ENCODE peak calls at places on chromosomes 12 and 14, in six cellular contexts. One of them, this sample, is unnamed.

GRCh38 chr12:11069854-11070253 is 7.8 kb upstream of the TAS2R46 start:
- DNase-seq in hepatocyte: no peak
- DNase-seq in neural progenitor cell: no peak
- DNase-seq in GM23248: no peak
- DNase-seq in GM23338: no peak
- DNase-seq in MM.1S: no peak
- DNase-seq in this sample: no peak

GRCh38 chr12:30822385-30823139 is 67.8 kb upstream of the CAPRIN2 start:
- DNase-seq in hepatocyte: peak; percentile 75
- DNase-seq in neural progenitor cell: peak; percentile 72
- DNase-seq in GM23248: peak; percentile 79
- DNase-seq in GM23338: peak; percentile 72
- DNase-seq in MM.1S: peak; percentile 67
- DNase-seq in this sample: no peak

GRCh38 chr14:94143239-94143638 is 13.8 kb upstream of the IFI27L2 start:
- DNase-seq in hepatocyte: no peak
- DNase-seq in neural progenitor cell: peak; percentile 61
- DNase-seq in GM23248: no peak
- DNase-seq in GM23338: peak; percentile 81
- DNase-seq in MM.1S: no peak
- DNase-seq in this sample: peak; percentile 41

GRCh38 chr12:47820631-47821345 is 1.1 kb upstream of the HDAC7 start:
- DNase-seq in hepatocyte: peak; percentile 92
- DNase-seq in neural progenitor cell: peak; percentile 94
- DNase-seq in GM23248: peak; percentile 98
- DNase-seq in GM23338: peak; percentile 92
- DNase-seq in MM.1S: no peak
- DNase-seq in this sample: no peak

GRCh38 chr12:18368594-18368993 is 107.3 kb downstream of the PIK3C2G start:
- DNase-seq in hepatocyte: no peak
- DNase-seq in neural progenitor cell: no peak
- DNase-seq in GM23248: no peak
- DNase-seq in GM23338: no peak
- DNase-seq in MM.1S: no peak
- DNase-seq in this sample: no peak

GRCh38 chr12:127401005-127401404 is 866.0 kb upstream of the TMEM132C start:
- DNase-seq in hepatocyte: no peak
- DNase-seq in neural progenitor cell: no peak
- DNase-seq in GM23248: peak; percentile 69
- DNase-seq in GM23338: no peak
- DNase-seq in MM.1S: no peak
- DNase-seq in this sample: no peak

GRCh38 chr12:75933136-75933535 is 98.4 kb downstream of the PHLDA1 start:
- DNase-seq in hepatocyte: peak; percentile 40
- DNase-seq in neural progenitor cell: no peak
- DNase-seq in GM23248: peak; percentile 91
- DNase-seq in GM23338: no peak
- DNase-seq in MM.1S: no peak
- DNase-seq in this sample: no peak

GRCh38 chr12:62712561-62712960 is 222.4 kb downstream of the PPM1H start:
- DNase-seq in hepatocyte: no peak
- DNase-seq in neural progenitor cell: no peak
- DNase-seq in GM23248: no peak
- DNase-seq in GM23338: no peak
- DNase-seq in MM.1S: no peak
- DNase-seq in this sample: no peak

GRCh38 chr14:65296402-65296801 is 116.1 kb upstream of the FUT8 start:
- DNase-seq in hepatocyte: no peak
- DNase-seq in neural progenitor cell: no peak
- DNase-seq in GM23248: peak; percentile 11
- DNase-seq in GM23338: no peak
- DNase-seq in MM.1S: no peak
- DNase-seq in this sample: no peak

GRCh38 chr14:101595887-101596721 is 34.8 kb downstream of the DIO3 start:
- DNase-seq in hepatocyte: no peak
- DNase-seq in neural progenitor cell: no peak
- DNase-seq in GM23248: no peak
- DNase-seq in GM23338: no peak
- DNase-seq in MM.1S: no peak
- DNase-seq in this sample: peak; percentile 86

GRCh38 chr14:92867246-92867925 is 55.6 kb upstream of the CHGA start:
- DNase-seq in hepatocyte: no peak
- DNase-seq in neural progenitor cell: no peak
- DNase-seq in GM23248: no peak
- DNase-seq in GM23338: no peak
- DNase-seq in MM.1S: no peak
- DNase-seq in this sample: no peak

GRCh38 chr14:50736932-50737419 is 68.9 kb upstream of the SAV1 start:
- DNase-seq in hepatocyte: no peak
- DNase-seq in neural progenitor cell: no peak
- DNase-seq in GM23248: no peak
- DNase-seq in GM23338: no peak
- DNase-seq in MM.1S: no peak
- DNase-seq in this sample: no peak

GRCh38 chr12:111387747-111388365 is 17.9 kb upstream of the SH2B3 start:
- DNase-seq in hepatocyte: no peak
- DNase-seq in neural progenitor cell: peak; percentile 50
- DNase-seq in GM23248: no peak
- DNase-seq in GM23338: no peak
- DNase-seq in MM.1S: no peak
- DNase-seq in this sample: no peak

GRCh38 chr14:105398726-105399440 is 545 bp downstream of the TEX22 start:
- DNase-seq in hepatocyte: peak; percentile 48
- DNase-seq in neural progenitor cell: no peak
- DNase-seq in GM23248: peak; percentile 51
- DNase-seq in GM23338: peak; percentile 64
- DNase-seq in MM.1S: no peak
- DNase-seq in this sample: peak; percentile 67

GRCh38 chr12:46368138-46368537 is 4.4 kb downstream of the SLC38A2 start:
- DNase-seq in hepatocyte: no peak
- DNase-seq in neural progenitor cell: no peak
- DNase-seq in GM23248: no peak
- DNase-seq in GM23338: no peak
- DNase-seq in MM.1S: no peak
- DNase-seq in this sample: no peak

GRCh38 chr12:131897276-131897675 is 2.9 kb downstream of the ULK1 start:
- DNase-seq in hepatocyte: no peak
- DNase-seq in neural progenitor cell: no peak
- DNase-seq in GM23248: no peak
- DNase-seq in GM23338: no peak
- DNase-seq in MM.1S: no peak
- DNase-seq in this sample: no peak

GRCh38 chr14:95256011-95256775 is 63.5 kb downstream of the CLMN start:
- DNase-seq in hepatocyte: no peak
- DNase-seq in neural progenitor cell: peak; percentile 41
- DNase-seq in GM23248: peak; percentile 22
- DNase-seq in GM23338: no peak
- DNase-seq in MM.1S: no peak
- DNase-seq in this sample: no peak

GRCh38 chr12:53053223-53054111 is 3.6 kb downstream of the TNS2 start:
- DNase-seq in hepatocyte: peak; percentile 86
- DNase-seq in neural progenitor cell: peak; percentile 61
- DNase-seq in GM23248: peak; percentile 63
- DNase-seq in GM23338: peak; percentile 94
- DNase-seq in MM.1S: peak; percentile 73
- DNase-seq in this sample: peak; percentile 45

GRCh38 chr12:21305666-21306065 is 29.1 kb downstream of the SLCO1A2 start:
- DNase-seq in hepatocyte: no peak
- DNase-seq in neural progenitor cell: no peak
- DNase-seq in GM23248: no peak
- DNase-seq in GM23338: no peak
- DNase-seq in MM.1S: no peak
- DNase-seq in this sample: no peak

GRCh38 chr14:64731141-64731581 is 26.9 kb downstream of the PLEKHG3 start:
- DNase-seq in hepatocyte: no peak
- DNase-seq in neural progenitor cell: no peak
- DNase-seq in GM23248: no peak
- DNase-seq in GM23338: no peak
- DNase-seq in MM.1S: no peak
- DNase-seq in this sample: no peak

GRCh38 chr14:71341160-71341559 is 433.9 kb downstream of the PCNX1 start:
- DNase-seq in hepatocyte: no peak
- DNase-seq in neural progenitor cell: no peak
- DNase-seq in GM23248: no peak
- DNase-seq in GM23338: no peak
- DNase-seq in MM.1S: no peak
- DNase-seq in this sample: no peak

GRCh38 chr12:16238661-16239060 is 38.8 kb downstream of the SLC15A5 start:
- DNase-seq in hepatocyte: no peak
- DNase-seq in neural progenitor cell: no peak
- DNase-seq in GM23248: peak; percentile 53
- DNase-seq in GM23338: no peak
- DNase-seq in MM.1S: no peak
- DNase-seq in this sample: no peak

GRCh38 chr14:21264025-21264801 is 5.0 kb downstream of the HNRNPC start:
- DNase-seq in hepatocyte: no peak
- DNase-seq in neural progenitor cell: no peak
- DNase-seq in GM23248: peak; percentile 94
- DNase-seq in GM23338: no peak
- DNase-seq in MM.1S: peak; percentile 25
- DNase-seq in this sample: no peak
- H3K36me3 ChIP-seq in hepatocyte: peaks cover 14% of the 10 kb centered on the region
- H3K36me3 ChIP-seq in neural progenitor cell: peaks cover 48% of the 10 kb centered on the region
- H3K36me3 ChIP-seq in GM23248: peaks cover 56% of the 10 kb centered on the region
- H3K36me3 ChIP-seq in GM23338: peaks cover 65% of the 10 kb centered on the region
- H3K36me3 ChIP-seq in MM.1S: peaks cover 4% of the 10 kb centered on the region
- H3K36me3 ChIP-seq in this sample: peaks cover 98% of the 10 kb centered on the region

GRCh38 chr14:76352639-76353281 is 23.2 kb upstream of the ESRRB start:
- DNase-seq in hepatocyte: peak; percentile 84
- DNase-seq in neural progenitor cell: peak; percentile 92
- DNase-seq in GM23248: peak; percentile 63
- DNase-seq in GM23338: peak; percentile 93
- DNase-seq in MM.1S: peak; percentile 24
- DNase-seq in this sample: peak; percentile 7
- TF ChIP-seq EZH2phosphoT487 in hepatocyte: no peak
- TF ChIP-seq EZH2phosphoT487 in neural progenitor cell: no peak
- TF ChIP-seq EZH2phosphoT487 in GM23248: no peak
- TF ChIP-seq EZH2phosphoT487 in GM23338: no peak
- TF ChIP-seq EZH2phosphoT487 in MM.1S: no peak
- TF ChIP-seq EZH2phosphoT487 in this sample: no peak

GRCh38 chr12:94186461-94187237 is 38.3 kb downstream of the PLXNC1 start:
- DNase-seq in hepatocyte: peak; percentile 50
- DNase-seq in neural progenitor cell: peak; percentile 96
- DNase-seq in GM23248: no peak
- DNase-seq in GM23338: peak; percentile 96
- DNase-seq in MM.1S: no peak
- DNase-seq in this sample: no peak
- H2AFZ ChIP-seq in hepatocyte: no peak overlapping the region
- H2AFZ ChIP-seq in neural progenitor cell: no peak overlapping the region
- H2AFZ ChIP-seq in GM23248: peak overlapping the region; percentile 20
- H2AFZ ChIP-seq in GM23338: peak overlapping the region; percentile 86
- H2AFZ ChIP-seq in MM.1S: no peak overlapping the region
- H2AFZ ChIP-seq in this sample: no peak overlapping the region

DNA sequence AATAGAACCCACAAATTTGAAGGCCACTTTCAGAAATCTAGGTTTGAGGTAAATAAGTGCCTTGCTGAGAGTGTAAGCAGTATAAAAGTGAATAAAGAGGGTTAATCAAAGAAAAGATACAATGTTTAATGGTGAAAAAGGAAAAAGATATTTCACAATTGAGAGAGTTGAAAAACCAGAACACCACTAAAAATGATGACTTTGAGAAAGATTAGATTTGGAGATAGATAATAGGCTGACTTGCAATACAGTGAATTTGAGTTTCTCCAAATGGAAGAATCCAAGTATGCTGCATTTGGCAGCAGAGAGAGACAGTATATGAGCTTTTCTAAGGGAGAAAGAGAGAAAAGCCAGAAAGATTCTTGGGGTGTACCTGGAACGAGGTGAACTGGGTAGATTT is 2.2 kb downstream of the DENR start:
- DNase-seq in hepatocyte: no peak
- DNase-seq in neural progenitor cell: no peak
- DNase-seq in GM23248: no peak
- DNase-seq in GM23338: no peak
- DNase-seq in MM.1S: no peak
- DNase-seq in this sample: no peak
- H3K36me3 ChIP-seq in hepatocyte: no peaks in the 10 kb centered on the region
- H3K36me3 ChIP-seq in neural progenitor cell: peaks cover 20% of the 10 kb centered on the region
- H3K36me3 ChIP-seq in GM23248: peaks cover 44% of the 10 kb centered on the region
- H3K36me3 ChIP-seq in GM23338: peaks cover 49% of the 10 kb centered on the region
- H3K36me3 ChIP-seq in MM.1S: no peaks in the 10 kb centered on the region
- H3K36me3 ChIP-seq in this sample: peaks cover 63% of the 10 kb centered on the region

DNA sequence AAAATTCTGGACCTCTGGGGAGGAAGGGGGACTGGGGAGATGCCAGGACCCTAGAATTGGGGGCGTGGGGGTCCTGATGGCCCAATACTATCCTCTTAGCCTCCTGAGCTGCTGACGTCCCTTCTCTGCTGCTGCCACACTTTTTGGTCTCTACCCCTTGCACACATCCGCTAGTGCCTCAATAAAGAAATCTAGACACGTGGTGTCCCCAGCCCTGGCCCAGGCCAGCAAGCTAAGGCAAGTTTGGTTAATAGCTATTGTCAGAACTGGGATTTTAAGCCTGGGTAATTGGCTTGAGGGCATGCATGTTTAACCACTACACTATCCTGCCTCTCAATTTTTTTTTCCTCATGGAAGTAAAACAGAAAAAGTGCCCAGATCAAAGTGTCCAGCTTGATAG is 962 bp downstream of the OAS2 start:
- DNase-seq in hepatocyte: no peak
- DNase-seq in neural progenitor cell: no peak
- DNase-seq in GM23248: no peak
- DNase-seq in GM23338: no peak
- DNase-seq in MM.1S: peak; percentile 42
- DNase-seq in this sample: peak; percentile 72
- TF ChIP-seq EZH2phosphoT487 in hepatocyte: no peak
- TF ChIP-seq EZH2phosphoT487 in neural progenitor cell: no peak
- TF ChIP-seq EZH2phosphoT487 in GM23248: no peak
- TF ChIP-seq EZH2phosphoT487 in GM23338: no peak
- TF ChIP-seq EZH2phosphoT487 in MM.1S: no peak
- TF ChIP-seq EZH2phosphoT487 in this sample: no peak

GRCh38 chr14:77638738-77639137 is 22.3 kb upstream of the SPTLC2 start:
- DNase-seq in hepatocyte: peak; percentile 53
- DNase-seq in neural progenitor cell: no peak
- DNase-seq in GM23248: peak; percentile 96
- DNase-seq in GM23338: no peak
- DNase-seq in MM.1S: no peak
- DNase-seq in this sample: no peak
- H2AFZ ChIP-seq in hepatocyte: peak overlapping the region; percentile 39
- H2AFZ ChIP-seq in neural progenitor cell: no peak overlapping the region
- H2AFZ ChIP-seq in GM23248: peak overlapping the region; percentile 51
- H2AFZ ChIP-seq in GM23338: no peak overlapping the region
- H2AFZ ChIP-seq in MM.1S: no peak overlapping the region
- H2AFZ ChIP-seq in this sample: no peak overlapping the region

DNA sequence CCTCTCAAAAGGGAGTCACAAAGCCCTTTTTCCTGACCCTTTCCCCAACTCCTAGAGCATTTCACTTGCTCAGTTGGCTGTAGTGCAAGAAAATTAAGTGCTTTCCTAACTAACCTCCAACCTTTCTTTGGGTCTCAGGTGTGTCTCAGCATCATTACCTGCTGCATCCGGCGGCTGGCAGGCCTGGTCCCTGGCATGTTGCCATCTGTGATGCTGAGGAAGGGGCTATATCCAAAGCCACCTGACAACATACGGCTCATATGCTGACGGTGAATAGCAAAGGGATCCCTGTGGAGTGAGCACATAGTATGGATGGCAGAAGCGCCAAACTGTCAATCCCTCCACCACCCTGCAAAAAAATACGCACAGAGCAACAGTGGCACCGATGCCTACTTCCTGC is 1.2 kb downstream of the MLF2 start:
- DNase-seq in hepatocyte: no peak
- DNase-seq in neural progenitor cell: no peak
- DNase-seq in GM23248: no peak
- DNase-seq in GM23338: no peak
- DNase-seq in MM.1S: no peak
- DNase-seq in this sample: no peak
- H3K36me3 ChIP-seq in hepatocyte: no peaks in the 10 kb centered on the region
- H3K36me3 ChIP-seq in neural progenitor cell: peaks cover 4% of the 10 kb centered on the region
- H3K36me3 ChIP-seq in GM23248: peaks cover 29% of the 10 kb centered on the region
- H3K36me3 ChIP-seq in GM23338: peaks cover 35% of the 10 kb centered on the region
- H3K36me3 ChIP-seq in MM.1S: no peaks in the 10 kb centered on the region
- H3K36me3 ChIP-seq in this sample: peaks cover 49% of the 10 kb centered on the region